ENCODE peak calls at places on chromosomes 7 and 10, in eight cellular contexts. R, U, X, H, B, P, Z and G are unnamed samples.

GRCh38 chr10:36171546-36171945 is 529.5 kb upstream of the FZD8 start:
- DNase-seq in B (no peak), X (no peak), P (no peak), R (no peak), Z (no peak), U (no peak), H (no peak), G (no peak)

GRCh38 chr10:70776455-70777005 is 8.6 kb downstream of the TBATA start:
- DNase-seq in Z (no peak), P (no peak), R (no peak), B (no peak), H (no peak), X (no peak), U (no peak), G (no peak)

GRCh38 chr10:113279262-113279661 is 273.6 kb upstream of the HABP2 start:
- DNase-seq in H (no peak), X (no peak), U (no peak), Z (no peak), B (no peak), P (no peak), R (no peak), G (no peak)

GRCh38 chr7:93147358-93147757 is 827 bp downstream of the SAMD9L start:
- DNase-seq in R (peak), X (no peak), U (peak), P (no peak), B (peak), Z (peak), H (peak), G (no peak)

GRCh38 chr7:41336981-41337380 is 365.9 kb downstream of the INHBA start:
- DNase-seq in Z (no peak), X (no peak), U (no peak), R (no peak), H (no peak), P (no peak), B (no peak), G (no peak)

GRCh38 chr10:1715821-1716220 is 21.5 kb downstream of the ADARB2 start:
- DNase-seq in Z (no peak), H (no peak), B (peak), X (peak), U (peak), P (peak), R (peak), G (peak)

GRCh38 chr10:14425031-14425430 is 94.3 kb upstream of the FRMD4A start:
- DNase-seq in B (no peak), H (no peak), Z (no peak), P (no peak), U (no peak), R (no peak), X (no peak), G (no peak)

GRCh38 chr7:156096806-156097538 is 284.7 kb upstream of the SHH start:
- DNase-seq in H (no peak), Z (no peak), R (no peak), P (no peak), B (no peak), U (no peak), X (no peak), G (peak)

GRCh38 chr10:34723746-34724145 is 91.3 kb downstream of the PARD3 start:
- DNase-seq in H (peak), R (peak), Z (no peak), U (peak), P (peak), B (peak), X (no peak), G (no peak)

GRCh38 chr10:11120711-11121110 is 103.0 kb downstream of the CELF2 start:
- DNase-seq in U (no peak), H (no peak), X (no peak), P (no peak), Z (no peak), B (no peak), R (no peak), G (no peak)

GRCh38 chr7:936131-937054 is 18.1 kb downstream of the ADAP1 start:
- DNase-seq in H (peak), P (no peak), X (no peak), R (peak), Z (peak), B (peak), U (peak), G (no peak)

GRCh38 chr7:148185050-148185449 is 405.5 kb upstream of the C7orf33 start:
- DNase-seq in B (no peak), X (no peak), P (no peak), Z (no peak), U (peak), H (no peak), R (no peak), G (no peak)

GRCh38 chr7:55253188-55253587 is 111.9 kb upstream of the LANCL2 start:
- DNase-seq in P (no peak), H (no peak), R (no peak), B (no peak), U (no peak), Z (no peak), X (no peak), G (no peak)

GRCh38 chr7:151150388-151150787 is 17.1 kb downstream of the GBX1 start:
- DNase-seq in R (no peak), X (no peak), U (no peak), Z (no peak), B (no peak), H (no peak), P (no peak), G (peak)

GRCh38 chr7:343864-344607 is 54.1 kb downstream of the FOXL3 start:
- DNase-seq in U (no peak), B (no peak), Z (no peak), R (no peak), H (no peak), P (no peak), X (no peak), G (no peak)

GRCh38 chr7:5348134-5349004 is 65.6 kb downstream of the SLC29A4 start:
- DNase-seq in U (no peak), P (no peak), B (no peak), H (no peak), Z (no peak), X (no peak), R (no peak), G (no peak)

GRCh38 chr7:95491634-95492314 is 6.0 kb downstream of the ASB4 start:
- DNase-seq in P (no peak), H (no peak), B (peak), U (no peak), R (no peak), Z (no peak), X (no peak), G (peak)

GRCh38 chr10:130395248-130395936 is 259.2 kb downstream of the GLRX3 start:
- DNase-seq in X (no peak), B (no peak), P (no peak), U (no peak), Z (no peak), H (no peak), R (no peak), G (no peak)

GRCh38 chr10:18368681-18369080 is 228.5 kb downstream of the CACNB2 start:
- DNase-seq in P (no peak), Z (no peak), X (no peak), H (no peak), B (no peak), U (peak), R (no peak), G (no peak)

GRCh38 chr7:107291434-107291833 is 122.6 kb downstream of the HBP1 start:
- DNase-seq in P (no peak), Z (no peak), R (no peak), H (no peak), X (no peak), U (no peak), B (no peak), G (no peak)

GRCh38 chr7:107294182-107294581 is 125.4 kb downstream of the HBP1 start:
- DNase-seq in H (no peak), P (no peak), X (no peak), Z (no peak), B (no peak), U (no peak), R (no peak), G (no peak)
- H3K4me3 ChIP-seq in H (no peak), P (no peak), X (no peak), Z (no peak), B (no peak), U (no peak), R (no peak), G (no peak)

GRCh38 chr10:17235136-17235535 is 7.1 kb downstream of the VIM start:
- DNase-seq in B (peak), Z (no peak), H (no peak), P (no peak), U (no peak), R (no peak), X (no peak), G (no peak)
- TF ChIP-seq CTCF in B (no peak), Z (no peak), H (no peak), P (no peak), U (peak), R (no peak), X (peak), G (no peak)

GRCh38 chr10:50152792-50153272 is 85.1 kb downstream of the WASHC2A start:
- DNase-seq in Z (no peak), X (no peak), U (peak), R (no peak), H (no peak), P (peak), B (no peak), G (no peak)
- H3K4me3 ChIP-seq in Z (no peak), X (peak), U (no peak), R (no peak), H (peak), P (no peak), B (peak), G (no peak)

GRCh38 chr10:125982256-125982948 is 86.0 kb downstream of the FANK1 start:
- DNase-seq in Z (no peak), H (no peak), B (peak), P (peak), X (peak), R (peak), U (peak), G (peak)
- TF ChIP-seq CTCF in Z (peak), H (peak), B (peak), P (peak), X (peak), R (peak), U (peak), G (peak)

DNA sequence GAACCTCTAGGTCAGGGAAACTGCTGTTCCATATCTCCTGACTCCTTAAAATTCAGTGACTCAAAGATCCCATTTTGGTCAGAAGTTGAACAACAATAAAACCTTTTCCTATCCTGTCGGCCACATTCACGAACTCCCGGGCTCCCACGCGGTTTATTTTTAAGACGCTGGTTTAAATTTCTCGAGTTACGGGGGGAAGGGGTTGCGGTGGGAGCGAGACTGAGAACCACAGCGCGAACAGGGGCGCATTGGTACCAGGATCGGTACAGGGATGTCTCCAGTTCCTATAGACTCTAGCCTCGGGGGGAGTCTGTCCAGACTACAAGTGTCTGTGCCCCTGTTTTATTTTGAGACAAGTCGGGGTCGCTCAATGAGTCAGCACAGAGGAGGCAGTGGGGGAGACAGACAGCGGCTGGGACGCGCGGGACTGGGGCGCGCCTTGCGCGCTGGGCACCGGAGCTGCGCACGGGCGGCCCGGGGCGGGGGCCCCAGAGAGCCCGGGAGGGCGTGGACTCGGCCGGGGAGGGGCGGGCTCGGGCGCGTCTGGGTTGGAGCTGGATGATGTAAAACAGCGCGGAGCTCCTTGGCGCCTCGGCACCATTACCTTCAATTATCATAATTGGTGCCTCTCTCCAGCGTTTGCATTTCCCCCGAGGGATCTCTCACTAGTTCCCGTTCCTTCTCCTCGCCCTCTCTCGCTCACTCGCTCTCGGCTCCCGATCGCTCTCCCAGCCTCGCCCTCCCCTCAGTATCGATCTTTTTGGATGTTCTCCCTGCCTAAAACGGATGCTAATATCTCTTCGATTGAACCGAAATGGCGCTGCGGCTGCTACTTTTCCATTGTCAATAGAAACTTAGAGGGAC is 8.7 kb upstream of the BAMBI start:
- DNase-seq in P (peak), H (peak), U (peak), Z (no peak), X (no peak), B (peak), R (peak), G (no peak)
- H3K4me3 ChIP-seq in P (peak), H (peak), U (peak), Z (no peak), X (peak), B (peak), R (no peak), G (no peak)

DNA sequence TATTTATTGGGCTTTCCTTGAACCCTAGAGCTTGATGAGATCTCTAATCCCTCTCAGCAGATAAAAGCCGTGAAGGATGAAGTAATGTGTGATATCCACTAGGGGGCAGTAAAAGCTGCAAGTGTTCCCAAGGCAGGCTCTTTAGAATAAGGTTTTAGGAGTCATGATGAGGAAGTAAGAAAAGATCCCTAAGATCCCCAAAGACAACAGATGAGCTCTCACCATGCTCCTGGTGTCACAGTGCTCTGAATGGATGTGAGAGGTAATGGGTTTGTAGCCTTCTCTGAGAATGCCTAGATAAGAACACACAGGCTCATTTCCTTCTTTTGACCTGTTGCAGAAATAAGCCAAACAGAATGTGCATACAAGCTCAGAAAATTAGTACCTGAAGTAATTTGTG is 70.4 kb upstream of the ITPRID1 start:
- DNase-seq in R (peak), Z (no peak), P (no peak), X (peak), H (no peak), U (peak), B (peak), G (peak)
- TF ChIP-seq CTCF in R (peak), Z (peak), P (peak), X (peak), H (peak), U (peak), B (peak), G (peak)